ENCODE peak calls at places on chromosomes 7 and 10, in seven cellular contexts. W is brain microvascular endothelial cell, M is IMR-90, D is left ventricle myocardium inferior, E is ovary, H is GM23248, G is body of pancreas. N is an unnamed sample. For H3K36me3, the result is how much of the 10 kb centered on the place peaks cover.

GRCh38 chr10:42422911-42423310 is 215.5 kb downstream of the ZNF33B start:
- DNase-seq in W (no peak), M (no peak), D (no peak), E (no peak), H (no peak), G (no peak), N (no peak)

GRCh38 chr7:126979722-126980121 is 273.0 kb downstream of the GRM8 start:
- DNase-seq in W (no peak), M (no peak), D (no peak), E (no peak), H (no peak), G (no peak), N (no peak)

GRCh38 chr7:158812684-158813083 is 16.6 kb downstream of the ESYT2 start:
- DNase-seq in W (no peak), M (no peak), D (no peak), E (no peak), H (no peak), G (no peak), N (no peak)

GRCh38 chr7:542935-543789 is 23.5 kb upstream of the PDGFA start:
- DNase-seq in W (peak), M (peak), D (no peak), E (no peak), H (peak), G (no peak), N (peak)

GRCh38 chr7:70498232-70498631 is 633.7 kb upstream of the GALNT17 start:
- DNase-seq in W (no peak), M (no peak), D (no peak), E (no peak), H (no peak), G (no peak), N (no peak)

GRCh38 chr7:100521076-100521475 is 17.9 kb upstream of the AGFG2 start:
- DNase-seq in W (no peak), M (no peak), D (no peak), E (no peak), H (no peak), G (no peak), N (no peak)

GRCh38 chr10:58514102-58514472 is 1.4 kb downstream of the BICC1 start:
- DNase-seq in W (no peak), M (no peak), D (no peak), E (no peak), H (peak), G (no peak), N (no peak)

GRCh38 chr10:14185501-14186045 is 145.2 kb downstream of the FRMD4A start:
- DNase-seq in W (peak), M (peak), D (no peak), E (no peak), H (peak), G (no peak), N (no peak)

GRCh38 chr10:88728107-88728763 is 22.2 kb downstream of the LIPK start:
- DNase-seq in W (no peak), M (no peak), D (no peak), E (no peak), H (peak), G (no peak), N (peak)

GRCh38 chr7:732556-732955 is 5.5 kb upstream of the PRKAR1B start:
- DNase-seq in W (no peak), M (no peak), D (no peak), E (no peak), H (no peak), G (no peak), N (no peak)

GRCh38 chr7:70736715-70737460 is 395.1 kb upstream of the GALNT17 start:
- DNase-seq in W (peak), M (peak), D (no peak), E (peak), H (peak), G (no peak), N (peak)

GRCh38 chr10:11993834-11994468 is 48.7 kb downstream of the UPF2 start:
- DNase-seq in W (no peak), M (no peak), D (no peak), E (no peak), H (no peak), G (no peak), N (no peak)

GRCh38 chr7:129146237-129146979 is 1.9 kb downstream of the TSPAN33 start:
- DNase-seq in W (no peak), M (no peak), D (peak), E (no peak), H (no peak), G (no peak), N (no peak)

GRCh38 chr7:85719981-85720963 is 533.4 kb upstream of the SEMA3D start:
- DNase-seq in W (no peak), M (peak), D (no peak), E (peak), H (peak), G (no peak), N (no peak)

GRCh38 chr7:81482600-81483186 is 287.2 kb downstream of the HGF start:
- DNase-seq in W (no peak), M (peak), D (no peak), E (no peak), H (peak), G (no peak), N (no peak)

GRCh38 chr7:101669307-101669706 is 40.2 kb upstream of the MYL10 start:
- DNase-seq in W (no peak), M (no peak), D (no peak), E (no peak), H (peak), G (no peak), N (no peak)

GRCh38 chr7:121204537-121204936 is 124.3 kb upstream of the WNT16 start:
- DNase-seq in W (no peak), M (peak), D (peak), E (no peak), H (peak), G (no peak), N (peak)

GRCh38 chr7:141702047-141702567 is at the start of gene DENND11:
- DNase-seq in W (no peak), M (peak), D (peak), E (peak), H (peak), G (peak), N (peak)

DNA sequence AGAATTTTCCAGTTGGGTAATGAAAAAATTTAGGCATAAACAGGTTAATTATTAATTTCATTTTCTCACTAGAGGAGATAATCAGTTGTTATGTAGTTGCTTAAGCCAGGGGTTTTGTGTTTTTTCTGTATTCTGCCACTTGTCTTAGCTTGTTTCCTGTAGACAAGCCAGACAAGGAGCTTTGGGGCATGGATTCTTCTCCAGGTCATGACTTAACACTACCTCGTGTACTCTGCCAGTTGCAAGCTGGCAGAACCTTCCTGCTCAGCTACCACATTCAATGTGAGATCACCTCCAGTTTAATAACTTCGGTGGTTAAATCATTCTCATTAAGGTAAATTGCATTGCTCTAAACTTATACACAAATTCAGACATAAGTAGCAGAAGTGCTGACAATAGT is 1.8 kb downstream of the CCM2 start:
- DNase-seq in W (no peak), M (no peak), D (no peak), E (no peak), H (no peak), G (no peak), N (no peak)
- H3K36me3 ChIP-seq in W (under half), M (under half), D (under half), E (under half), H (under half), G (under half), N (under half)

GRCh38 chr10:121595806-121596667 is 2.2 kb downstream of the FGFR2 start:
- DNase-seq in W (no peak), M (no peak), D (no peak), E (no peak), H (no peak), G (peak), N (no peak)

GRCh38 chr10:121595321-121595805 is 2.9 kb downstream of the FGFR2 start:
- DNase-seq in W (no peak), M (no peak), D (no peak), E (no peak), H (peak), G (no peak), N (no peak)

GRCh38 chr10:121597504-121598241 is 571 bp downstream of the FGFR2 start:
- DNase-seq in W (no peak), M (no peak), D (no peak), E (peak), H (no peak), G (no peak), N (no peak)

GRCh38 chr10:121598261-121599249 is at the start of gene FGFR2:
- DNase-seq in W (peak), M (no peak), D (peak), E (peak), H (peak), G (peak), N (peak)

DNA sequence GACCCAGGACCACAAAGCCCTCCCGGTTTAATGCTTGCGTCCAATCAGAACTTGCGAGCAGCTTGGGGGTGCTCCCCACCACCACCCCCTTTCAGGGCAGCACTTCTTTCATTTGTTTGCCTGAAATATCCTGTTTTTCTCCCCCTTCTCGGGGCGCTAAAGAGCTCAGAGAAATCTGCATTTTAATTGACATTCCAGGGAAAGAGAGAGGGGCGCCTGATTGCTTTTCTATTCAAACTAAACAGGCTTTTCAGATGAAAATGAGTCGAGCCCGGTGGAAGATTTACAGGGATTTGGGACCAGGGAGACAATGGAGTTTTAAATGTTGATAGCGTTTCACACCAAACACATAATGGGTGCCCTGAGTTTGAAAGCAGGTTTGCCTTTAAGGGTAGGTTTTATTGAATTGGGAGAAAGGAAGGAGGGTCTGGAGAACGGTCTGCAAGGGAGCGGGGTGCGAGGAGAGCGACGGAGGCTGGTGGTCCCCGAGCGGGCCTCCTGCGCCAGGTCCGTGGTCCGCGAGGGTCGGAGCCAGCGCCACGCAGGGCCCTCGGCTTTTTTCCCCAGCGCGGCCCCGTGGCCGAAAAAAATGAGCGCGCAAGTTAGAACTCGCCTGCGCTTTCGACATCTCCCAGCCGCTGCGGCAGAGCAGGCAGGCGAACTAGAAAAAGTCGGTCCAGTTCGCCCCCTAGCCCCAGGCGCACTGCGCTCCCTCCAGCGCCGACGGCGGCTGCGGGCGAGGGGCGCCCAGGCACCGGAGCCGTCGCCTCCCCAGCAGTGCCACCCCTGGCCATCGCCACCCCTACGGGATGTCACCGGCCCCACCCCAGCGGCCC is 1.4 kb downstream of the FGFR2 start:
- DNase-seq in W (no peak), M (no peak), D (no peak), E (peak), H (peak), G (peak), N (peak)
- H3K4me3 ChIP-seq in W (no peak), M (no peak), D (peak), E (peak), H (no peak), G (peak), N (peak)

GRCh38 chr10:132745511-132745910 is 40.4 kb downstream of the NKX6-2 start:
- DNase-seq in W (no peak), M (no peak), D (no peak), E (no peak), H (no peak), G (no peak), N (no peak)

GRCh38 chr10:132744839-132745238 is 41.1 kb downstream of the NKX6-2 start:
- DNase-seq in W (no peak), M (no peak), D (no peak), E (no peak), H (no peak), G (no peak), N (no peak)

GRCh38 chr10:132742167-132742836 is 43.6 kb downstream of the NKX6-2 start:
- DNase-seq in W (no peak), M (no peak), D (no peak), E (no peak), H (no peak), G (no peak), N (no peak)

GRCh38 chr10:132742837-132743194 is 43.1 kb downstream of the NKX6-2 start:
- DNase-seq in W (no peak), M (no peak), D (no peak), E (no peak), H (no peak), G (no peak), N (no peak)

GRCh38 chr10:132743925-132744490 is 41.9 kb downstream of the NKX6-2 start:
- DNase-seq in W (peak), M (peak), D (no peak), E (no peak), H (peak), G (no peak), N (no peak)
- H3K36me3 ChIP-seq in W (under half), M (under half), D (under half), E (under half), H (under half), G (under half), N (under half)

DNA sequence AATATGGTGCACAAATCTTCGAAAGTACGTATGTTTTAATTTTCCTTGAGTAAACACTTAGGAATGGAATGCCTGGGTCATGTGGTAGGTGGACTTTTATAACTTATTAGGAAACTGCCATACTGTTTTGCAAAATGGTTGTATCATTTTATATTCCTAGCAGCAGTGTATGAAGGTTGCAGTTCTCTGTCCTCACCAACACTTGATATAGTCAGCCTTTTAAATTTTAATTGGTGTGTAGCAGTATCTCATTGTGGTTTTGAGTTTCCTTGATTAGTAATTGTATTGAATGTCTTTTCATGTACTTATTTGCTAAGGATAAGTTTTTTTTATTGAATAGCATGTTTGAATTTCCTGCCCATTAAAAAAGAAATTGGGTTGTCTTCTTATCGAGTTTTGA is 926 bp upstream of the PCBD1 start:
- DNase-seq in W (no peak), M (no peak), D (no peak), E (no peak), H (no peak), G (no peak), N (no peak)
- H3K4me3 ChIP-seq in W (no peak), M (no peak), D (no peak), E (no peak), H (no peak), G (no peak), N (no peak)

GRCh38 chr10:78255214-78255613 is 221.6 kb downstream of the RPS24 start:
- DNase-seq in W (no peak), M (peak), D (no peak), E (no peak), H (peak), G (no peak), N (no peak)
- H3K36me3 ChIP-seq in W (under half), M (under half), D (under half), E (under half), H (under half), G (under half), N (under half)

GRCh38 chr7:27151341-27151944 is 940 bp downstream of the HOXA3 start:
- DNase-seq in W (no peak), M (no peak), D (peak), E (no peak), H (peak), G (peak), N (no peak)
- H3K4me3 ChIP-seq in W (no peak), M (peak), D (peak), E (peak), H (peak), G (no peak), N (no peak)

GRCh38 chr7:149725916-149726315 is 47.5 kb downstream of the ZNF467 start:
- DNase-seq in W (no peak), M (no peak), D (no peak), E (no peak), H (no peak), G (no peak), N (no peak)

GRCh38 chr7:149728491-149729375 is 44.7 kb downstream of the ZNF467 start:
- DNase-seq in W (no peak), M (no peak), D (no peak), E (no peak), H (no peak), G (no peak), N (no peak)

GRCh38 chr7:149725426-149725821 is 48.0 kb downstream of the ZNF467 start:
- DNase-seq in W (no peak), M (no peak), D (no peak), E (no peak), H (no peak), G (no peak), N (peak)

GRCh38 chr7:149727541-149728476 is 45.6 kb downstream of the ZNF467 start:
- DNase-seq in W (no peak), M (no peak), D (no peak), E (no peak), H (no peak), G (no peak), N (no peak)

DNA sequence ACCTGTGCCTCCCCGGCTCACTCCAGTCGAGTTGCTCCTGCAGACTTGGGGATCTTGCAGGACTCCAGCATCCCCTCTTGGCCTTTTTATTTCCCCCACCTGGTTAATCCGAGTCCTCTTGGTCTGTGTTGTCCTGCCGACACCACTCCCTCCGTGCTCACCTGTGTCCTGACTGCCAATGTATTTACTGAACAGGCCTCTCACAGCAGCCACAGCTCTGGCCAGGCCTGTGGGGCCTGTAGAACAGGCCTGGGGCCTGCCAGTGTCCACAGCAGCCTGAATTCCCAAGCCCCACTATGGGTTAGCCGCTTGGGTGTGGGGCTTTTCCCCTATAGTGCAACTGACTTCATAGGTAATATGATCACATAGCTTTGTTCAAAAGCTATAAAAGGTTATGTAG is 46.3 kb downstream of the ZNF467 start:
- DNase-seq in W (no peak), M (no peak), D (no peak), E (no peak), H (no peak), G (no peak), N (no peak)
- H3K36me3 ChIP-seq in W (under half), M (half or more), D (half or more), E (under half), H (under half), G (under half), N (under half)

GRCh38 chr7:76149847-76150691 is 51.6 kb upstream of the SRRM3 start:
- DNase-seq in W (no peak), M (no peak), D (no peak), E (no peak), H (no peak), G (no peak), N (no peak)
- H3K4me3 ChIP-seq in W (no peak), M (no peak), D (peak), E (no peak), H (no peak), G (no peak), N (no peak)

GRCh38 chr10:35540296-35541164 is 64.6 kb upstream of the GJD4 start:
- DNase-seq in W (no peak), M (no peak), D (no peak), E (no peak), H (peak), G (no peak), N (no peak)

GRCh38 chr10:35545079-35545657 is 60.0 kb upstream of the GJD4 start:
- DNase-seq in W (no peak), M (no peak), D (no peak), E (no peak), H (no peak), G (no peak), N (no peak)

GRCh38 chr10:35545878-35546631 is 59.1 kb upstream of the GJD4 start:
- DNase-seq in W (no peak), M (peak), D (no peak), E (no peak), H (peak), G (no peak), N (no peak)

GRCh38 chr10:35546824-35547225 is 58.3 kb upstream of the GJD4 start:
- DNase-seq in W (peak), M (peak), D (no peak), E (no peak), H (peak), G (no peak), N (no peak)

DNA sequence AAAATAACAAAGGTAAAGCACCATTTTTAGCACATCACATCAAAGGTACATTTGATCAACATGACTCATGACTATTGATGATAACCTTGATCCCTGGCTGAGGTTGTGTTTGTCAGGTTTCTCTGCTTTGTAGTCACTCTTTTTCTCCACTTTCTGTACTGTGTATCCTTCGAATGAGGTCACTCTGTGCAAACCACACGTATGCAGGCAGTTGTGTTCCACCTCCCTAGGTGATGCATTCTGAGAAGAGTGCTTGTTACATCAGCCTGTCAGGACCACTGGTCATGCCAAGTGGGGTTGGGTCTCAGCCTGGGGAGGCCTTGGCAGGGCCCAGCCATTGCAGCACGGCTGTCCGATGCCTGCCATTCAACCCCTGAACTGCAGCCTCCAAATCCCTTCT is 62.8 kb upstream of the GJD4 start:
- DNase-seq in W (no peak), M (no peak), D (no peak), E (no peak), H (no peak), G (no peak), N (no peak)
- H3K36me3 ChIP-seq in W (under half), M (under half), D (under half), E (under half), H (under half), G (under half), N (under half)

GRCh38 chr10:60570941-60571340 is 181.3 kb upstream of the ANK3 start:
- DNase-seq in W (no peak), M (no peak), D (no peak), E (no peak), H (no peak), G (no peak), N (no peak)
- H3K4me3 ChIP-seq in W (no peak), M (no peak), D (peak), E (no peak), H (no peak), G (no peak), N (no peak)